ENCODE peak calls at places on chromosomes 2 and 18, in seven cellular contexts. G is fibroblast of lung, P is substantia nigra, Z is NCI-H460, B is NCI-H748 treated with DMSO at 0.1 percent for 48 hours, X is iris pigment epithelial cell, M is HAP-1. C is an unnamed sample.

GRCh38 chr2:237935740-237936452 is 30.9 kb upstream of the UBE2F start:
- DNase-seq in G (peak; percentile 24), P (no peak), Z (peak; percentile 4), B (no peak), X (peak; percentile 16), M (no peak), C (no peak)

GRCh38 chr2:31080361-31080760 is 57.9 kb downstream of the GALNT14 start:
- DNase-seq in G (no peak), P (no peak), Z (no peak), B (no peak), X (no peak), M (no peak), C (no peak)

GRCh38 chr2:165573534-165574461 is 104.3 kb downstream of the CSRNP3 start:
- DNase-seq in G (peak; percentile 63), P (peak; percentile 70), Z (peak; percentile 51), B (peak; percentile 93), X (peak; percentile 8), M (peak; percentile 76), C (no peak)

GRCh38 chr2:205708231-205708631 is 25.9 kb downstream of the NRP2 start:
- DNase-seq in G (peak; percentile 99), P (no peak), Z (no peak), B (no peak), X (peak; percentile 94), M (no peak), C (no peak)

GRCh38 chr2:223363085-223363484 is 239.1 kb downstream of the SCG2 start:
- DNase-seq in G (no peak), P (no peak), Z (no peak), B (peak; percentile 87), X (no peak), M (no peak), C (no peak)

GRCh38 chr2:206086683-206087350 is 843 bp upstream of the INO80D start:
- DNase-seq in G (peak; percentile 7), P (no peak), Z (no peak), B (peak; percentile 43), X (no peak), M (no peak), C (no peak)

GRCh38 chr18:9191658-9192256 is 55.2 kb downstream of the ANKRD12 start:
- DNase-seq in G (no peak), P (no peak), Z (no peak), B (no peak), X (no peak), M (no peak), C (no peak)

GRCh38 chr2:69090008-69090407 is 77.0 kb downstream of the ANTXR1 start:
- DNase-seq in G (no peak), P (no peak), Z (no peak), B (no peak), X (no peak), M (no peak), C (no peak)

GRCh38 chr2:50196775-50197482 is 835.0 kb downstream of the NRXN1 start:
- DNase-seq in G (no peak), P (no peak), Z (no peak), B (no peak), X (no peak), M (no peak), C (no peak)

GRCh38 chr2:134119672-134120159 is 134.2 kb upstream of the MGAT5 start:
- DNase-seq in G (peak; percentile 94), P (peak; percentile 89), Z (peak; percentile 86), B (peak; percentile 60), X (peak; percentile 95), M (peak; percentile 92), C (peak; percentile 87)

GRCh38 chr18:60485207-60485606 is 112.6 kb upstream of the MC4R start:
- DNase-seq in G (peak; percentile 82), P (no peak), Z (no peak), B (no peak), X (peak; percentile 21), M (no peak), C (no peak)

GRCh38 chr2:157056200-157056676 is 201.3 kb upstream of the GALNT5 start:
- DNase-seq in G (peak; percentile 86), P (no peak), Z (no peak), B (no peak), X (peak; percentile 89), M (no peak), C (peak; percentile 44)

GRCh38 chr2:96565111-96565510 is 28.6 kb downstream of the ARID5A start:
- DNase-seq in G (no peak), P (no peak), Z (no peak), B (no peak), X (no peak), M (peak; percentile 87), C (no peak)

GRCh38 chr2:17588031-17588430 is 47.5 kb downstream of the VSNL1 start:
- DNase-seq in G (peak; percentile 17), P (no peak), Z (no peak), B (no peak), X (no peak), M (no peak), C (no peak)

GRCh38 chr18:24585996-24586566 is 125.6 kb downstream of the HRH4 start:
- DNase-seq in G (no peak), P (no peak), Z (no peak), B (no peak), X (no peak), M (no peak), C (no peak)

GRCh38 chr18:23902396-23902795 is 112.2 kb upstream of the TTC39C start:
- DNase-seq in G (no peak), P (no peak), Z (no peak), B (peak; percentile 22), X (no peak), M (no peak), C (no peak)

GRCh38 chr2:23135481-23136100 is 249.4 kb upstream of the KLHL29 start:
- DNase-seq in G (no peak), P (no peak), Z (no peak), B (no peak), X (no peak), M (no peak), C (no peak)

GRCh38 chr18:70442933-70443332 is 154.1 kb downstream of the SOCS6 start:
- DNase-seq in G (peak; percentile 20), P (no peak), Z (no peak), B (no peak), X (no peak), M (no peak), C (no peak)

GRCh38 chr2:40164736-40165502 is 287.0 kb downstream of the SLC8A1 start:
- DNase-seq in G (no peak), P (no peak), Z (no peak), B (peak; percentile 37), X (no peak), M (no peak), C (no peak)

GRCh38 chr2:54680397-54681032 is 42.9 kb upstream of the EML6 start:
- DNase-seq in G (peak; percentile 73), P (no peak), Z (no peak), B (no peak), X (no peak), M (no peak), C (no peak)

GRCh38 chr2:236998250-236998649 is 87.4 kb upstream of the COPS8 start:
- DNase-seq in G (peak; percentile 60), P (no peak), Z (no peak), B (peak; percentile 34), X (peak; percentile 30), M (no peak), C (no peak)

GRCh38 chr2:44655401-44655864 is 286.1 kb upstream of the SIX3 start:
- DNase-seq in G (no peak), P (no peak), Z (no peak), B (peak; percentile 40), X (no peak), M (peak; percentile 78), C (no peak)

GRCh38 chr2:47293967-47294366 is 109.0 kb upstream of the MSH2 start:
- DNase-seq in G (no peak), P (no peak), Z (no peak), B (no peak), X (no peak), M (no peak), C (no peak)

GRCh38 chr2:185188656-185189055 is 549.9 kb upstream of the FSIP2 start:
- DNase-seq in G (peak; percentile 18), P (no peak), Z (no peak), B (no peak), X (no peak), M (no peak), C (no peak)

GRCh38 chr2:224569654-224570053 is 15.5 kb downstream of the CUL3 start:
- DNase-seq in G (peak; percentile 18), P (no peak), Z (no peak), B (no peak), X (no peak), M (no peak), C (no peak)

GRCh38 chr2:160742679-160743078 is 249.1 kb upstream of the RBMS1 start:
- DNase-seq in G (no peak), P (no peak), Z (no peak), B (no peak), X (peak; percentile 34), M (no peak), C (no peak)

GRCh38 chr2:228181098-228182019 is at the start of gene SPHKAP:
- DNase-seq in G (no peak), P (no peak), Z (no peak), B (no peak), X (no peak), M (no peak), C (no peak)

GRCh38 chr2:8926356-8926755 is 77.1 kb downstream of the MBOAT2 start:
- DNase-seq in G (no peak), P (peak; percentile 75), Z (no peak), B (no peak), X (no peak), M (no peak), C (no peak)